ENCODE peak calls at places on chromosomes 6 and 20, in seven cellular contexts. M is heart left ventricle, J is endothelial cell of umbilical vein, G is lower leg skin, F is neural progenitor cell, E is GM13977, D is PC-9. N is an unnamed sample.

GRCh38 chr20:33532753-33533459 is 43.0 kb downstream of the CBFA2T2 start:
- DNase-seq in D (no peak), M (no peak), J (no peak), F (no peak), E (no peak), G (no peak), N (no peak)

GRCh38 chr20:24784607-24785006 is 164.5 kb upstream of the CST7 start:
- DNase-seq in D (no peak), E (no peak), M (no peak), F (no peak), J (no peak), G (no peak), N (no peak)

GRCh38 chr20:62265365-62265764 is 27.0 kb downstream of the OSBPL2 start:
- DNase-seq in G (no peak), J (no peak), D (no peak), M (no peak), E (no peak), F (no peak), N (no peak)

GRCh38 chr6:170480045-170480714 is 72.9 kb downstream of the PSMB1 start:
- DNase-seq in J (no peak), D (no peak), M (peak; percentile 33), G (no peak), F (peak; percentile 48), E (no peak), N (no peak)

GRCh38 chr6:112252571-112253504 is 1.5 kb downstream of the LAMA4 start:
- DNase-seq in F (no peak), D (peak; percentile 8), G (no peak), J (peak; percentile 89), M (peak; percentile 46), E (no peak), N (no peak)

GRCh38 chr20:24731312-24731711 is 217.8 kb upstream of the CST7 start:
- DNase-seq in D (no peak), G (no peak), J (no peak), F (no peak), M (no peak), E (no peak), N (no peak)

GRCh38 chr6:53986721-53987526 is 124.3 kb upstream of the MLIP start:
- DNase-seq in F (peak; percentile 4), G (no peak), M (no peak), J (peak; percentile 7), D (no peak), E (no peak), N (no peak)

GRCh38 chr20:34578521-34579147 is 20.1 kb downstream of the MAP1LC3A start:
- DNase-seq in E (no peak), J (no peak), D (no peak), G (no peak), F (no peak), M (peak; percentile 65), N (no peak)

GRCh38 chr6:72533601-72534000 is 88.3 kb upstream of the KCNQ5 start:
- DNase-seq in D (no peak), M (no peak), G (no peak), E (no peak), F (no peak), J (no peak), N (no peak)

GRCh38 chr20:59525500-59526241 is 78.7 kb upstream of the PHACTR3 start:
- DNase-seq in D (peak; percentile 46), F (peak; percentile 84), M (peak; percentile 32), J (peak; percentile 52), G (no peak), E (peak; percentile 58), N (no peak)

GRCh38 chr6:42402184-42402583 is 49.5 kb downstream of the TRERF1 start:
- DNase-seq in M (no peak), G (no peak), J (no peak), F (no peak), E (peak; percentile 65), D (peak; percentile 6), N (no peak)

GRCh38 chr20:46253391-46253790 is 54.9 kb downstream of the CDH22 start:
- DNase-seq in F (peak; percentile 64), E (no peak), D (peak; percentile 16), J (no peak), M (no peak), G (no peak), N (no peak)

GRCh38 chr20:63377256-63378114 is 16.3 kb upstream of the CHRNA4 start:
- DNase-seq in D (no peak), J (no peak), M (no peak), E (no peak), F (peak; percentile 91), G (no peak), N (no peak)

GRCh38 chr6:112464901-112465661 is 118.0 kb downstream of the RFPL4B start:
- DNase-seq in M (no peak), J (no peak), E (no peak), D (no peak), G (no peak), F (no peak), N (no peak)

GRCh38 chr6:82249381-82250253 is 2.1 kb upstream of the IBTK start:
- DNase-seq in F (no peak), J (no peak), G (no peak), E (no peak), M (no peak), D (no peak), N (no peak)

GRCh38 chr20:46746972-46747371 is 37.5 kb downstream of the SLC2A10 start:
- DNase-seq in M (no peak), J (no peak), E (no peak), G (no peak), D (peak; percentile 55), F (no peak), N (no peak)

GRCh38 chr6:146315321-146316254 is 228.0 kb upstream of the RAB32 start:
- DNase-seq in D (no peak), E (no peak), J (no peak), M (no peak), F (no peak), G (no peak), N (no peak)

GRCh38 chr6:168345266-168345665 is 25.7 kb upstream of the DACT2 start:
- DNase-seq in J (no peak), G (no peak), D (no peak), M (no peak), F (no peak), E (no peak), N (no peak)

GRCh38 chr20:33668087-33668790 is 1.5 kb downstream of the ACTL10 start:
- DNase-seq in E (peak; percentile 92), M (peak; percentile 82), J (no peak), D (no peak), G (no peak), F (peak; percentile 83), N (peak; percentile 71)

GRCh38 chr6:168219167-168219566 is 100.4 kb downstream of the DACT2 start:
- DNase-seq in D (no peak), G (no peak), M (peak; percentile 66), E (no peak), F (no peak), J (no peak), N (no peak)

GRCh38 chr20:58845706-58846105 is 5.0 kb downstream of the GNAS-AS1 start:
- DNase-seq in G (no peak), J (no peak), M (no peak), F (no peak), E (no peak), D (no peak), N (no peak)

GRCh38 chr20:23222531-23223200 is 127.9 kb upstream of the NXT1 start:
- DNase-seq in D (no peak), G (no peak), F (no peak), E (no peak), M (no peak), J (no peak), N (no peak)
- TF ChIP-seq CTCF in D (no peak), G (no peak), F (no peak), E (no peak), M (no peak), J (no peak), N (no peak)

DNA sequence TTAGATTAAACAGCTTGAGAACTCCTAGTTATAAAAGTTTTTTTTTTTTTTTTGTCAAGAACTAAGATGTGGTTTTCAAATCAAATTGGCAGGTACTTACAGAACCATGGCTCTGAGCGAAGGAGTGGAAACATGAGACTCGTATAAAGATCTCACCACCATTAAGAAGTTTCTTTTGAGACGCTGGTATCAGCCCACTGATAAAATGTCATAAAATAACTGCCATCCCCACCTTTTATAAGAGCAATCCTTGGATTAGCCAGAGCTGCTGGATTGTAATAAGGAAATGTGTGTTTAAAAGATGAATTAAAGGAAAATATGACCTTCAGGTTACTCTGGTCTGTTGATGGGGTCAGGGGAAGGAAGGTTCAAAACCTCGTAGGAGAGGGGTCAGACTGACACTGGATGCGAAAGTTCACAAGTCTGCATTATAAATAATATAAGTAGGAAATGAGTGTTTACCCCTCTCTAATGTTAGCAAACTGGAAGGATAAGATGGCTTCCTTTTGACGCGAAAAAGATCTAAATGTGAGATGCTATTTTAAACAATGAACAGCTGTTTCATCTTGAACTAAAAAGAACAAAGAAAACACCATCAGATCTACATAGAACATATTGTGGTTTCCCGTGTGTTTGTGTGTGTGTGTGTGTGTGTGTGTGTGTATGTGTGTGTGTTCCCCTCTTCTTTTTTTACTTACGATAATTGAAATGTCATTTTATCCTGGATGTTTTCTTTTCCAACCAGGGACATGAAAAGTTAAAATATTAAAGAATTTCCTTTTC is 386.8 kb upstream of the JAG1 start:
- DNase-seq in J (peak; percentile 33), M (no peak), F (no peak), E (no peak), D (no peak), G (no peak), N (no peak)
- TF ChIP-seq CTCF in J (no peak), M (no peak), F (no peak), E (no peak), D (no peak), G (no peak), N (no peak)

DNA sequence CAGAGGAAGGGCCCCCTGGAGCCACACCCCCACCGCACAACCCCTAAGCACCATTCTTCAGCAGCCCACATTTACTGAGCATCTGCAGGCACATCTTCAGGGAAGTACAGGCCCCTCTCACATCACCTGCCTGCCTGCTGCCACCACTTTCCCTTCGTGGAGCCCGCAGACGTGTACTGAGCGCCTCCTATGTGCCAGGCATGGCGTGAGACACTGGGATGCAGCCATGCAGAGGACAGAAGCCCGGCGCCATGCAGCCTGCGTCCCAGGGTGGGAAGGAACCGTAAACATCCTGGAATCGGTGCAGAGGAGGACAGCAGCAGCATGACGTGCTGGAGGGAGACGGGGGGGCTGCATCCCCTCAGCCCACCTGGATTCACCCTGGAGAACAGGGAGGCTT is 78.1 kb downstream of the GRM4 start:
- DNase-seq in G (no peak), E (no peak), D (peak; percentile 23), M (no peak), F (no peak), J (no peak), N (no peak)
- TF ChIP-seq CTCF in G (no peak), E (peak; percentile 24), D (no peak), M (no peak), F (peak; percentile 33), J (no peak), N (no peak)

GRCh38 chr6:124854338-124854922 is 107.8 kb upstream of the RNF217 start:
- DNase-seq in D (no peak), F (no peak), M (no peak), G (no peak), E (no peak), J (peak; percentile 16), N (no peak)
- TF ChIP-seq CTCF in D (peak; percentile 76), F (peak; percentile 48), M (peak; percentile 10), G (no peak), E (peak; percentile 3), J (no peak), N (peak; percentile 54)

GRCh38 chr6:12291785-12292604 is 1.8 kb downstream of the EDN1 start:
- DNase-seq in D (peak; percentile 52), J (no peak), E (peak; percentile 53), M (no peak), F (peak; percentile 65), G (no peak), N (no peak)
- TF ChIP-seq CTCF in D (peak; percentile 50), J (no peak), E (peak; percentile 58), M (peak; percentile 35), F (peak; percentile 47), G (no peak), N (peak; percentile 11)

N was measured in CD14-positive monocyte.